ENCODE peak calls at places on chromosomes 13 and 19, in seven cellular contexts. G is stomach, C is endothelial cell of umbilical vein, O is HCT116, Y is esophagus muscularis mucosa, P is HL-60, H is breast epithelium. E is an unnamed sample.

GRCh38 chr19:7789447-7789846 is 26.4 kb downstream of the CLEC4M start:
- DNase-seq in G (no peak), C (no peak), O (no peak), Y (no peak), P (no peak), H (no peak), E (peak; percentile 83)

GRCh38 chr13:30421093-30422055 is 919 bp upstream of the UBE2L5 start:
- DNase-seq in G (peak; percentile 82), C (peak; percentile 81), O (no peak), Y (peak; percentile 95), P (peak; percentile 65), H (peak; percentile 72), E (peak; percentile 95)

GRCh38 chr13:41678320-41678719 is 221.0 kb downstream of the RGCC start:
- DNase-seq in G (no peak), C (no peak), O (no peak), Y (no peak), P (no peak), H (no peak), E (no peak)

GRCh38 chr19:52171321-52172169 is at the start of gene ZNF836:
- DNase-seq in G (peak; percentile 92), C (peak; percentile 81), O (no peak), Y (peak; percentile 97), P (peak; percentile 52), H (peak; percentile 86), E (peak; percentile 94)

GRCh38 chr13:51255556-51255955 is 33.4 kb downstream of the FAM124A start:
- DNase-seq in G (no peak), C (no peak), O (no peak), Y (no peak), P (no peak), H (no peak), E (no peak)

GRCh38 chr19:55173186-55173716 is 6.8 kb upstream of the DNAAF3 start:
- DNase-seq in G (no peak), C (no peak), O (no peak), Y (no peak), P (no peak), H (no peak), E (peak; percentile 82)

GRCh38 chr19:3175761-3176714 is 2.5 kb upstream of the S1PR4 start:
- DNase-seq in G (peak; percentile 90), C (no peak), O (peak; percentile 65), Y (no peak), P (no peak), H (peak; percentile 55), E (peak; percentile 95)

GRCh38 chr13:19927117-19927734 is 31.3 kb upstream of the ZMYM2 start:
- DNase-seq in G (no peak), C (peak; percentile 59), O (peak; percentile 62), Y (no peak), P (no peak), H (no peak), E (no peak)

GRCh38 chr13:63625869-63626268 is 2210.2 kb upstream of the PCDH20 start:
- DNase-seq in G (no peak), C (no peak), O (no peak), Y (no peak), P (no peak), H (no peak), E (no peak)

GRCh38 chr19:56764296-56764695 is 76.2 kb downstream of the PEG3 start:
- DNase-seq in G (no peak), C (no peak), O (no peak), Y (no peak), P (no peak), H (no peak), E (no peak)

GRCh38 chr19:30071871-30072270 is 129.8 kb downstream of the URI1 start:
- DNase-seq in G (no peak), C (no peak), O (no peak), Y (no peak), P (no peak), H (no peak), E (no peak)

GRCh38 chr13:81872581-81872980 is 1531.7 kb upstream of the SPRY2 start:
- DNase-seq in G (no peak), C (no peak), O (peak; percentile 12), Y (no peak), P (no peak), H (no peak), E (no peak)

GRCh38 chr19:57559008-57559403 is 657 bp downstream of the ZNF550 start:
- DNase-seq in G (no peak), C (peak; percentile 14), O (no peak), Y (no peak), P (no peak), H (no peak), E (peak; percentile 26)

DNA sequence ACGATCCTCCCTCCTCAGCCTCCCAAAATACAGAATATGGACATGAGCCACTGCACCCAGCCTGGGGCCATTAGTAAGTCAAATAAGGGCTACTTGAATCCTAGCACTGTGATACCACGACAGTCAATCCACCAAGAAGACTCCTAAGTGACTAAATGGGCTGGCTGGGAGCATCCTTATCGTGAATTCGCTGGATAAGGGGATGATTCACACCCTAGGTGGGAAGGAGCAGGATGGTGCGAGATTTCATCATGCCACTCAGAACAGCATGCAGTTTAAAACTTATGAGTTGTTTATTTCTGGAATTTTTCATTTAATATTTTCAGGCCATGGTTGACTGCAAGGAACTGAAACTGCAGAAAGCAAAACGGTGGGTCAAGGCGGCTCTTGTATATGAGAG is 30.2 kb downstream of the ATP8A2 start:
- DNase-seq in G (no peak), C (no peak), O (no peak), Y (no peak), P (no peak), H (no peak), E (no peak)
- TF ChIP-seq POLR2AphosphoS5 in G (no peak), C (no peak), O (no peak), Y (no peak), P (no peak), H (no peak), E (no peak)

GRCh38 chr19:54162241-54162805 is 2.8 kb upstream of the LENG1 start:
- DNase-seq in G (peak; percentile 95), C (peak; percentile 82), O (peak; percentile 65), Y (peak; percentile 97), P (peak; percentile 94), H (peak; percentile 84), E (peak; percentile 95)

GRCh38 chr19:54165222-54165621 is 5.7 kb upstream of the LENG1 start:
- DNase-seq in G (no peak), C (no peak), O (no peak), Y (no peak), P (no peak), H (no peak), E (no peak)

GRCh38 chr19:54160948-54161347 is 1.4 kb upstream of the LENG1 start:
- DNase-seq in G (no peak), C (no peak), O (no peak), Y (no peak), P (no peak), H (no peak), E (no peak)

GRCh38 chr19:54164369-54165068 is 5.0 kb upstream of the LENG1 start:
- DNase-seq in G (peak; percentile 88), C (peak; percentile 84), O (peak; percentile 39), Y (no peak), P (no peak), H (no peak), E (peak; percentile 92)

GRCh38 chr19:54162884-54163283 is 3.4 kb upstream of the LENG1 start:
- DNase-seq in G (no peak), C (no peak), O (no peak), Y (no peak), P (no peak), H (no peak), E (no peak)
- H3K4me3 ChIP-seq in G (peak overlapping the region; percentile 48), C (no peak overlapping the region), O (no peak overlapping the region), Y (peak overlapping the region; percentile 54), P (peak overlapping the region; percentile 50), H (peak overlapping the region; percentile 32), E (no peak overlapping the region)

GRCh38 chr19:48870048-48870447 is 1.6 kb upstream of the PLEKHA4 start:
- DNase-seq in G (no peak), C (no peak), O (no peak), Y (no peak), P (no peak), H (no peak), E (no peak)

GRCh38 chr19:48867119-48867921 is 1.1 kb downstream of the PLEKHA4 start:
- DNase-seq in G (no peak), C (no peak), O (no peak), Y (no peak), P (no peak), H (no peak), E (no peak)

GRCh38 chr19:48867922-48868195 is 558 bp downstream of the PLEKHA4 start:
- DNase-seq in G (no peak), C (no peak), O (no peak), Y (no peak), P (no peak), H (no peak), E (no peak)

GRCh38 chr19:48866692-48867091 is 1.7 kb downstream of the PLEKHA4 start:
- DNase-seq in G (no peak), C (no peak), O (no peak), Y (no peak), P (no peak), H (no peak), E (no peak)

DNA sequence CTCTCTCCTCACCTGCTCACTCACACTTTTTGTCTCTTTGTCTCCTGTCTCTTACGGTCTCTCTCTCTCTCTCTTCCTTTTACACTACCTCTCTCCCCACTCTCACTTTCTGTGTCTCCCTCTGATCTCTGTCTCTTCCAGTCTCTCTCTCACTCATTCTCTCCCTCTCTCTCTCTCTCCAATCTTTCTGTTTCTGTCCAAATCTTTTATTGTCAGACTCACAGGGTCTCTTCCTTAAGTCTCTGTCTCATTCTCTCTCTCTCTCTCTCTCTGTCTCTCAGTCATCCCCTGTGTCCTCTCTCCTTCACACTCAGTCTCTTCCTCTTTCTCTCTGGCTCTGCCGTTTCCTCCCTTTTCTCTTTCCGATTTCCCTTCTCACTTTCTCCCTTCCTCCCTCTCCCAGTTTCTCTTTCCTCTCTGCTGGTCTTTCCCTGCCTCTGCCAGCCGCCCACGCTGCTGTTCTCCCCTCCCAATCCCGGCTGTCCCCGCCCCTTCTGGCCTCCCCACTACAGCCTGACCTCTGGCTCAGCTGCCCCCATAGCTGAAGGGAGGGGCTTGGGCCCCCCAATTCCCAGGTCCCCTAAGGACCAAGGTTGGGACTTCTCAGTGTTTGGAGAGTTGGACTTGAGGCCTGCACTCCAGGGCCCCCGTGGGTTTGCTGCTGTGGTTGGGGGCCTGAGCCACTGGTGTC is at the start of gene PLEKHA4:
- DNase-seq in G (peak; percentile 54), C (peak; percentile 37), O (no peak), Y (no peak), P (no peak), H (peak; percentile 66), E (peak; percentile 83)
- TF ChIP-seq POLR2AphosphoS5 in G (peak; percentile 46), C (no peak), O (peak; percentile 67), Y (peak; percentile 48), P (no peak), H (peak; percentile 59), E (peak; percentile 40)

GRCh38 chr13:45417790-45418534 is at the start of gene SLC25A30:
- DNase-seq in G (peak; percentile 96), C (peak; percentile 94), O (peak; percentile 91), Y (peak; percentile 98), P (peak; percentile 78), H (peak; percentile 91), E (peak; percentile 98)

GRCh38 chr13:45412274-45413049 is 5.7 kb downstream of the SLC25A30 start:
- DNase-seq in G (no peak), C (peak; percentile 25), O (no peak), Y (no peak), P (no peak), H (no peak), E (no peak)

GRCh38 chr13:45416521-45417125 is 1.6 kb downstream of the SLC25A30 start:
- DNase-seq in G (no peak), C (peak; percentile 51), O (no peak), Y (no peak), P (no peak), H (no peak), E (no peak)

GRCh38 chr13:45413826-45414312 is 4.3 kb downstream of the SLC25A30 start:
- DNase-seq in G (no peak), C (peak; percentile 59), O (no peak), Y (no peak), P (no peak), H (no peak), E (no peak)

GRCh38 chr13:45415112-45415511 is 3.1 kb downstream of the SLC25A30 start:
- DNase-seq in G (no peak), C (no peak), O (no peak), Y (peak; percentile 14), P (no peak), H (no peak), E (no peak)
- H3K4me3 ChIP-seq in G (peak overlapping the region; percentile 31), C (peak overlapping the region; percentile 51), O (no peak overlapping the region), Y (peak overlapping the region; percentile 44), P (no peak overlapping the region), H (peak overlapping the region; percentile 20), E (peak overlapping the region; percentile 44)